ENCODE peak calls at places on chromosomes 4 and X, in eight cellular contexts. N is pancreas, F is endothelial cell of umbilical vein, Q is mammary epithelial cell, D is brain microvascular endothelial cell, K is lower lobe of right lung, L is psoas muscle, Z is cardiac muscle cell. M is an unnamed sample. For H3K36me3, the result is how much of the 10 kb centered on the place peaks cover.

GRCh38 chrX:44733931-44734330 is 109.9 kb upstream of the DUSP21 start:
- DNase-seq in N (no peak), F (no peak), Q (no peak), D (no peak), K (no peak), L (no peak), Z (no peak), M (peak)

GRCh38 chrX:31483336-31483735 is 411.5 kb upstream of the FTHL17 start:
- DNase-seq in N (no peak), F (peak), Q (peak), D (peak), K (no peak), L (no peak), Z (no peak), M (peak)

GRCh38 chrX:136528645-136529315 is 3.2 kb upstream of the VGLL1 start:
- DNase-seq in N (no peak), F (no peak), Q (no peak), D (no peak), K (no peak), L (no peak), Z (no peak), M (peak)

GRCh38 chrX:14865201-14865600 is 7.7 kb downstream of the FANCB start:
- DNase-seq in N (no peak), F (peak), Q (no peak), D (no peak), K (no peak), L (no peak), Z (no peak), M (no peak)

GRCh38 chr4:15654556-15655222 is 468 bp downstream of the FBXL5 start:
- DNase-seq in N (no peak), F (peak), Q (peak), D (peak), K (peak), L (peak), Z (peak), M (no peak)

GRCh38 chr4:145618210-145618911 is 824 bp upstream of the MMAA start:
- DNase-seq in N (no peak), F (no peak), Q (no peak), D (no peak), K (no peak), L (peak), Z (no peak), M (no peak)

GRCh38 chr4:189304755-189305154 is 635.9 kb upstream of the FRG1 start:
- DNase-seq in N (no peak), F (no peak), Q (no peak), D (no peak), K (no peak), L (no peak), Z (no peak), M (peak)

GRCh38 chr4:172356002-172356401 is 542.8 kb downstream of the GALNTL6 start:
- DNase-seq in N (no peak), F (no peak), Q (no peak), D (no peak), K (no peak), L (no peak), Z (no peak), M (no peak)

GRCh38 chr4:131026771-131027170 is 1930.8 kb downstream of the C4orf33 start:
- DNase-seq in N (no peak), F (no peak), Q (no peak), D (no peak), K (no peak), L (no peak), Z (no peak), M (no peak)

GRCh38 chrX:63283331-63283730 is 67.8 kb downstream of the SPIN4 start:
- DNase-seq in N (no peak), F (no peak), Q (no peak), D (no peak), K (no peak), L (no peak), Z (no peak), M (no peak)

GRCh38 chrX:118571829-118572228 is 76.2 kb downstream of the DOCK11 start:
- DNase-seq in N (no peak), F (no peak), Q (no peak), D (no peak), K (peak), L (no peak), Z (no peak), M (no peak)

GRCh38 chrX:42778096-42778495 is at the start of gene PPP1R2C:
- DNase-seq in N (no peak), F (no peak), Q (no peak), D (no peak), K (no peak), L (no peak), Z (no peak), M (no peak)

GRCh38 chrX:33211356-33212254 is at the start of gene DMD:
- DNase-seq in N (no peak), F (peak), Q (peak), D (peak), K (peak), L (peak), Z (peak), M (peak)

GRCh38 chr4:86543560-86544312 is 50.4 kb upstream of the PTPN13 start:
- DNase-seq in N (no peak), F (no peak), Q (no peak), D (peak), K (no peak), L (no peak), Z (no peak), M (no peak)

GRCh38 chr4:7192252-7193039 is at the start of gene SORCS2:
- DNase-seq in N (peak), F (peak), Q (no peak), D (peak), K (peak), L (peak), Z (peak), M (no peak)

GRCh38 chr4:158155656-158156356 is 17.0 kb downstream of the GASK1B start:
- DNase-seq in N (no peak), F (no peak), Q (no peak), D (no peak), K (no peak), L (no peak), Z (no peak), M (no peak)

GRCh38 chr4:85147481-85148076 is 181.1 kb upstream of the WDFY3 start:
- DNase-seq in N (no peak), F (peak), Q (peak), D (peak), K (peak), L (no peak), Z (peak), M (peak)
- TF ChIP-seq CTCF in N (peak), F (peak), Q (peak), D (peak), K (peak), L (peak), Z (peak), M (peak)

GRCh38 chr4:153556441-153556815 is 90.3 kb downstream of the TMEM131L start:
- DNase-seq in N (no peak), F (no peak), Q (no peak), D (no peak), K (no peak), L (no peak), Z (no peak), M (no peak)
- H3K36me3 ChIP-seq in N (under half), F (under half), Q (under half), D (under half), K (under half), L (under half), Z (under half), M (under half)

GRCh38 chrX:71364221-71364620 is 1.9 kb upstream of the TAF1 start:
- DNase-seq in N (no peak), F (no peak), Q (no peak), D (no peak), K (no peak), L (no peak), Z (no peak), M (no peak)
- H3K4me3 ChIP-seq in N (no peak), F (no peak), Q (no peak), D (no peak), K (no peak), L (no peak), Z (no peak), M (no peak)

GRCh38 chrX:153463031-153463430 is 7.3 kb downstream of the HAUS7 start:
- DNase-seq in N (no peak), F (no peak), Q (peak), D (no peak), K (no peak), L (no peak), Z (no peak), M (no peak)

GRCh38 chrX:153462291-153462690 is 8.1 kb downstream of the HAUS7 start:
- DNase-seq in N (peak), F (no peak), Q (no peak), D (no peak), K (no peak), L (no peak), Z (no peak), M (no peak)

GRCh38 chrX:153459976-153460375 is 10.4 kb downstream of the HAUS7 start:
- DNase-seq in N (no peak), F (peak), Q (peak), D (peak), K (no peak), L (no peak), Z (no peak), M (peak)

GRCh38 chrX:153463556-153463955 is 6.8 kb downstream of the HAUS7 start:
- DNase-seq in N (no peak), F (no peak), Q (no peak), D (no peak), K (no peak), L (no peak), Z (no peak), M (no peak)

DNA sequence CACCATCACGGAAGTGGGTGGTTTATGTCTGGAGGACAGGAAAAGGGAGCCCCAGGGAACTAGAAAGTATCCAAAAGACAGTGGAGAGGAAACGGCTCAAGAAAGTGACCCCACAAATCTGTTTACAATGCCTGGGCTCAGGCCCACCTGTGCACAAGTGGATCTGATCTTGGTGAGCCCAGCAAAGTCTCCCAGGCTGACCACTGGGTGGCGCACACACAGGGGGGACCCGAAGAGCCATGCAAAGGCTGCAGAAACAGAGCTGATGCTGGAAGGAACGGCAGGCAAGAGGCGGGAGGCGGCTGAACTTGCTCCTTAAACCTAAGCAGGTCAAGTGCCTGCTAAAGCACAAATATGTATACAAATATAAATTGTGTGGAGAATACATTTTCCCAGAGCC is 9.6 kb downstream of the HAUS7 start:
- DNase-seq in N (peak), F (peak), Q (no peak), D (no peak), K (peak), L (peak), Z (peak), M (peak)
- TF ChIP-seq CTCF in N (peak), F (peak), Q (peak), D (peak), K (peak), L (peak), Z (peak), M (peak)

DNA sequence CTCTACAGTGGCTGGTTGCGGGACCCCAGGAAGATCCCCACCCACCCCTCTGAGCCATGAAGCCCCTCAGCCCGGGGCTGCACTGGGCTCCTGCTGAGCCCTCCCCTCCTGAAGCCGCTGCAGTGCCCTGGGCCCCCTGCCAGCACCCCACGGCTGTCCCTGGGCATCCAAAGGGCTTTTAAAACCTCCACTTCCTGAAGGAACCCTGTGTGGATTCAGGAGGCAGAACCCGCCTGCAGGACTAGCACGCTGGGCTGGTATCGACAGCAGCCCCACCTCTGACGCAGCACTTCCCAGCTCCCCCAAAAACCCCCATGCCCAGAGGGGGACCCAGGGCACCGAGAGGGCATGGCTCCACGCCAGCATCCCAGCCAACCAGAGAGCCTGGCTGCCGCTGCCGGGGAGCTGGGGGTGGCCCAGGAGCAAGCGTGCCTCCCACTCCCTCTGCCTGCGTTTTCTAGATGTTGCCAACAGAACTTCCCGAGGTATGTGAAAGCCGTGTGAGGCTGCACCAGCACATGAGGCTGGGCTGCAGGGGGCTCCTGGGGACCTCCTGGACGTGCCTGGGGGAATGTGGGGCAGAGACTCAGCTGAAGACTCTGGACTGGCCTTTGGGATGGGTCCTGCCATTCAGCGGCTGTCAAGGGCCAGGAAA is 6.3 kb downstream of the MXD4 start:
- DNase-seq in N (peak), F (no peak), Q (no peak), D (no peak), K (peak), L (peak), Z (no peak), M (no peak)
- H3K36me3 ChIP-seq in N (under half), F (under half), Q (under half), D (under half), K (half or more), L (under half), Z (under half), M (under half)

GRCh38 chr4:113449407-113449974 is 312.0 kb downstream of the CAMK2D start:
- DNase-seq in N (no peak), F (no peak), Q (no peak), D (no peak), K (no peak), L (no peak), Z (no peak), M (no peak)

GRCh38 chr4:113452868-113453620 is 308.5 kb downstream of the CAMK2D start:
- DNase-seq in N (no peak), F (peak), Q (no peak), D (peak), K (no peak), L (no peak), Z (peak), M (peak)

GRCh38 chr4:113455081-113455480 is 306.5 kb downstream of the CAMK2D start:
- DNase-seq in N (no peak), F (no peak), Q (no peak), D (no peak), K (no peak), L (no peak), Z (no peak), M (no peak)

GRCh38 chr4:113450681-113451080 is 310.9 kb downstream of the CAMK2D start:
- DNase-seq in N (no peak), F (no peak), Q (no peak), D (no peak), K (no peak), L (no peak), Z (no peak), M (no peak)

DNA sequence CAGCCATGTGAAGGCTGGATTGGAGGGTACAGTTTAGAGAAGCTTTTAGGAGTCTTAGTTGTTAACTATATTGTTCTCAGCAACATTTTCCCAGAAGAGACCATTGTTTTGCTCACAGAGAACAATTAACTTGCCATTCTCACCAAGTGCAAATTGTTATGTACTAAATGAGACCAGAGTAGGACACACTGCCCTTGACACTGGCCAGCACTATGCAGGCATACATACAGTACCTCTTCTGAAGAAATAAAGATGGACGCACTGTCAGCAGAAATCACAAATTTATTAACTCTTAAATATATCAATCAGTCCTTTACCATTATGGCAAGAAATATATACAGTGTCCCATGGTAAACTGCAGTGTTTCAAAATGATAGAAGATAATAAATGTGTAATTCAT is 309.4 kb downstream of the CAMK2D start:
- DNase-seq in N (no peak), F (no peak), Q (no peak), D (no peak), K (no peak), L (no peak), Z (no peak), M (no peak)
- H3K4me3 ChIP-seq in N (no peak), F (no peak), Q (no peak), D (no peak), K (no peak), L (no peak), Z (no peak), M (no peak)

GRCh38 chr4:60463846-60464502 is 736.2 kb upstream of the ADGRL3 start:
- DNase-seq in N (no peak), F (no peak), Q (peak), D (peak), K (no peak), L (no peak), Z (peak), M (peak)
- TF ChIP-seq CTCF in N (no peak), F (no peak), Q (peak), D (peak), K (no peak), L (no peak), Z (no peak), M (peak)

DNA sequence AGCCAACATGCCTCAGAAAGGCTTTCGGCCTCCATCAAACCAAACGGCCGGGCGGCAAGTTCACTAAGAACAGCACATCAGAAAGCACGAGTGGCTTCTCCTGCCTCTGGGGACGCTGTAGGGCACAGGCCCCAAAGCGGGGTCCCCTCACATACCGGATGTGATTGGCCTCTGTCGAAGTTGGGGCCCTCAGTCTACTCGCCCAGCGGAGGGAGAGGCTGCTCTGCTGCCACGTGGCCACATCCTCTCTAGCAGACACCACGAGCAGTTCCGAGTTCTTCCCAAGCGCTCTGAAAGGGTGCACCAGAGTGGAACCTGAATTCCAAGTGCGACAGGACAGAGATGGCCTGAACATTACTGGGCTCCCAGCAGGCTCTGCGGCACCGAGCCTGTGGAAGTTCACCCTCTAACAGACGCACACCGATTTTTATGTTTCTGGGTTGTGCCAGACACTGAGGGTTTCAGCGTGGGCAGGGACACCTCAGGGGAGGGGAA is 21.1 kb downstream of the NOP14 start:
- DNase-seq in N (peak), F (no peak), Q (no peak), D (no peak), K (no peak), L (no peak), Z (no peak), M (no peak)
- H3K36me3 ChIP-seq in N (under half), F (half or more), Q (under half), D (half or more), K (half or more), L (under half), Z (half or more), M (half or more)

DNA sequence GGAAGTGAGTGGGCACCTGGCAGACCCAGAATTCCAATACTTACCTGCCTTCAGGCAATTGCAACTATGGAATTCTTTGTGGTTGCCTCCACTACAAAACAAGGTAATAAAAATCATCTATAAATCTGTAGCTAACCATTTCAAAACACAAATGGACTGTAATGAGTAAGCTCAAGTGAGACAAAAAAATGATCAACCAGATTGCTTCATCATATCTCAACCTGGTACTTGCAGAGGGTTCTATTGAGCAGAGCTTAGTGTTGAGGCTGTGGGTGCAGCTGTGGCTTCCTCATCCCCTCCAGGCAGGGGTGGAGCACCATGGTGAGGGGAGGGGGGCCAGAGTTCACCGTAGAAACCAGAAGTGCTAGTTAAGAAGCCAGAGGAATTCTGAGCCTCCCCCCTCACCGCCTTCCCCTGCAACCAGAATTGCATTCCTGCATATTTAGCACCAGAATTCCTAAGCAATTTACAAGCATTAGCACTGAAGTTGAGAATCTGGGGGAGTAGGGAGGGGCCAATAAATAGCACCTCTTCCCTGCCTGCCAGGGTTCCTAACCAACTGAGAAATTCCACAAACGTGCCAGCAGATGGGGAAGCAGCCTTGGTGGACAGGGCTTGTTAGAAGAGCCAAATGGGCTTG is 11.5 kb downstream of the CTAG1A start:
- DNase-seq in N (no peak), F (no peak), Q (peak), D (peak), K (no peak), L (no peak), Z (peak), M (peak)
- H3K4me3 ChIP-seq in N (no peak), F (no peak), Q (no peak), D (no peak), K (no peak), L (no peak), Z (no peak), M (no peak)

GRCh38 chr4:76784237-76784636 is 113.7 kb downstream of the SOWAHB start:
- DNase-seq in N (no peak), F (no peak), Q (no peak), D (peak), K (no peak), L (no peak), Z (no peak), M (no peak)
- TF ChIP-seq CTCF in N (no peak), F (peak), Q (peak), D (peak), K (no peak), L (no peak), Z (no peak), M (no peak)